ENCODE peak calls at places on chromosomes 4 and X, in eight cellular contexts. Y is left lung, B is endothelial cell of umbilical vein, T is aorta, X is A549, O is endodermal cell, H is ovary, R is left ventricle myocardium inferior. Z is an unnamed sample.

GRCh38 chr4:13615162-13615561 is 12.4 kb downstream of the BOD1L1 start:
- DNase-seq in Y (no peak), B (no peak), T (no peak), X (no peak), O (no peak), H (no peak), R (no peak), Z (no peak)

GRCh38 chr4:165378763-165379631 is at the start of gene CPE:
- DNase-seq in Y (peak; percentile 89), B (peak; percentile 80), T (peak; percentile 86), X (peak; percentile 61), O (peak; percentile 90), H (peak; percentile 80), R (peak; percentile 76), Z (peak; percentile 81)

GRCh38 chr4:140247237-140247636 is 93.3 kb upstream of the MAML3 start:
- DNase-seq in Y (no peak), B (no peak), T (no peak), X (no peak), O (no peak), H (no peak), R (no peak), Z (no peak)

GRCh38 chrX:1558761-1559468 is 21.9 kb upstream of the P2RY8 start:
- DNase-seq in Y (no peak), B (no peak), T (no peak), X (no peak), O (no peak), H (no peak), R (no peak), Z (peak; percentile 35)

GRCh38 chr4:26073886-26074560 is 160.0 kb downstream of the SMIM20 start:
- DNase-seq in Y (no peak), B (no peak), T (no peak), X (no peak), O (no peak), H (no peak), R (no peak), Z (no peak)

GRCh38 chrX:9842541-9842940 is 56.3 kb downstream of the SHROOM2 start:
- DNase-seq in Y (no peak), B (no peak), T (no peak), X (no peak), O (peak; percentile 69), H (no peak), R (no peak), Z (peak; percentile 30)

GRCh38 chr4:86508436-86508835 is 85.7 kb upstream of the PTPN13 start:
- DNase-seq in Y (no peak), B (no peak), T (no peak), X (no peak), O (no peak), H (no peak), R (no peak), Z (no peak)

GRCh38 chr4:183444953-183445543 is 612 bp downstream of the CDKN2AIP start:
- DNase-seq in Y (peak; percentile 92), B (no peak), T (peak; percentile 65), X (no peak), O (no peak), H (peak; percentile 46), R (peak; percentile 45), Z (peak; percentile 63)

GRCh38 chr4:94546949-94547348 is 95.2 kb downstream of the PDLIM5 start:
- DNase-seq in Y (no peak), B (no peak), T (no peak), X (no peak), O (no peak), H (no peak), R (no peak), Z (no peak)

GRCh38 chr4:1360423-1361283 is 13.6 kb downstream of the UVSSA start:
- DNase-seq in Y (peak; percentile 61), B (no peak), T (no peak), X (no peak), O (no peak), H (peak; percentile 77), R (no peak), Z (no peak)

GRCh38 chr4:162162672-162163071 is 1.1 kb downstream of the FSTL5 start:
- DNase-seq in Y (no peak), B (no peak), T (no peak), X (no peak), O (peak; percentile 63), H (no peak), R (no peak), Z (no peak)

GRCh38 chrX:134752558-134752957 is 94.3 kb upstream of the PLAC1 start:
- DNase-seq in Y (no peak), B (no peak), T (no peak), X (no peak), O (no peak), H (no peak), R (no peak), Z (no peak)

GRCh38 chr4:184433258-184433892 is 41.0 kb downstream of the IRF2 start:
- DNase-seq in Y (peak; percentile 79), B (no peak), T (no peak), X (no peak), O (no peak), H (no peak), R (no peak), Z (no peak)

GRCh38 chrX:103678199-103678993 is 8.1 kb downstream of the MORF4L2 start:
- DNase-seq in Y (no peak), B (no peak), T (no peak), X (no peak), O (no peak), H (no peak), R (no peak), Z (no peak)

GRCh38 chr4:167934216-167934615 is 158.1 kb upstream of the ANXA10 start:
- DNase-seq in Y (no peak), B (no peak), T (no peak), X (no peak), O (no peak), H (no peak), R (no peak), Z (no peak)

GRCh38 chr4:3384771-3385701 is 56.7 kb upstream of the HGFAC start:
- DNase-seq in Y (peak; percentile 89), B (peak; percentile 42), T (peak; percentile 89), X (no peak), O (peak; percentile 53), H (no peak), R (peak; percentile 57), Z (peak; percentile 74)
- H3K4me3 ChIP-seq in Y (peak overlapping the region; percentile 31), B (no peak overlapping the region), T (no peak overlapping the region), X (no peak overlapping the region), O (no peak overlapping the region), H (no peak overlapping the region), R (peak overlapping the region; percentile 48), Z (no peak overlapping the region)

DNA sequence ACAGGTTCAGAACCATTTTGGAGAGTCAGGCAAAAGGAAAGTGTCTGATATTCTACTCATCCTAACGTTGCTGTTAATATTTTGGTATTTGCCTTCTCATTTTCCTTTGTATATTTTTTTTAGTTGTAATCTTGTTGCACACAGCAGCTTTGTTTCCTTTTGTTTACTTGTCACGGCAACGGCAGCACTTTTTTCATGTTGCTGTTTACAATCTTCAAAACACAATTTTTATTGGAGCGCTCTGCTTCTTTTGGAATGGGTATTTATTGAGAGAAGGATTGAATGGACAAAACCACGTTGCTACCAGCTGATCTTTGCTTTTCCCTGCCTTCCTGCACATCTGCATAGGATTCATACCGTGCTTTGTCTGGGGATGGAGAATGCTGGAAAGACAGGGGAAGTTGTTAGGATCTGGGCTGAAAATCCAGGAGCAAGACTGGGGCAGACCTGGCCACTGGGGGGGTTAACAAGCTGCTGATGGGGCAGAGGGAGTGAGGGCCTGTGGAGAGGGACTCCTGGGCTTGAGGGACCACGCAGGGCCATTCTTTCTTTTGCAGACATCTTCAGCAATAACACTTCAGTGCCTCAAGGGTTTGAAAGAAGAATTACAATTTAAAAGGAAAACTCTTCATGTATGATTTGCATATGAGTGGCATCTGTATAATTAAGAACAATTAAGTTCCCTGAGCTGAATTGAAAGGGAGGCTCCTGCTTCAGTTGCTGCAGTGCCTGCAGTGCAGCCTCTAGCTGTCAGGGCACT is 69.8 kb downstream of the TMEM131L start:
- DNase-seq in Y (no peak), B (peak; percentile 21), T (no peak), X (no peak), O (peak; percentile 70), H (no peak), R (no peak), Z (no peak)
- H3K4me1 ChIP-seq in Y (no peaks in the 10 kb centered on the region), B (peaks cover 13% of the 10 kb centered on the region), T (peaks cover 4% of the 10 kb centered on the region), X (no peaks in the 10 kb centered on the region), O (peaks cover 3% of the 10 kb centered on the region), H (peaks cover 8% of the 10 kb centered on the region), R (peaks cover 84% of the 10 kb centered on the region), Z (peaks cover 30% of the 10 kb centered on the region)

DNA sequence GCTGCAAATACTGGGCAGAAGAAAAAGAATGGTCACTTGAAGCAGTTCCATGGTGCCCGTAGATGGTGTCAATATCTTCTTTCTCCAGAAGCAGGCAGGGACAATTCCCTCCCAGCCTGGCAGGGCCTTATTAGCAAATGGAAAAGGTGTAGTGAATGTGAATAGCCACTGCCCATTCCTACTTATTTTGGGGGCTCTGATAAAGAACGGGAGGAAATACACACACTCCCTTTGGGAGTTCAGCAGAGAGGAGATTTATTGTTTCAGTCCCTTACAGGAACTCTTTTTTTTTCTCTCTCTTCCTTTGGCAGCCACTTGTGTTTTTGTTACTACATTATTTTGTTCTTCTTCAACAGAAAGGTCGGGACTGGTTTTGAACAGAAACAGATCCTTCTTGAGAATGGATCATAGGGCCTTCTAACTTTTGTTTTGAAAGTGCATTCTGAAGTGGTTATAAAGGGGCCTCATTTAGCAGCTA is at the start of gene EMCN:
- DNase-seq in Y (no peak), B (peak; percentile 90), T (no peak), X (no peak), O (no peak), H (no peak), R (no peak), Z (no peak)
- H3K4me3 ChIP-seq in Y (peak within 1 kb of the TSS; percentile 26), B (peak within 1 kb of the TSS; percentile 39), T (no peak within 1 kb of the TSS), X (no peak within 1 kb of the TSS), O (no peak within 1 kb of the TSS), H (no peak within 1 kb of the TSS), R (peak within 1 kb of the TSS; percentile 63), Z (no peak within 1 kb of the TSS)

GRCh38 chrX:129768586-129769466 is 10.9 kb upstream of the SASH3 start:
- DNase-seq in Y (no peak), B (no peak), T (no peak), X (no peak), O (no peak), H (no peak), R (no peak), Z (no peak)

GRCh38 chrX:129763666-129764065 is 16.1 kb upstream of the SASH3 start:
- DNase-seq in Y (no peak), B (no peak), T (no peak), X (no peak), O (no peak), H (no peak), R (no peak), Z (no peak)

GRCh38 chrX:129771266-129771995 is 8.3 kb upstream of the SASH3 start:
- DNase-seq in Y (no peak), B (no peak), T (no peak), X (no peak), O (no peak), H (no peak), R (no peak), Z (no peak)

GRCh38 chrX:129769467-129770154 is 10.1 kb upstream of the SASH3 start:
- DNase-seq in Y (no peak), B (no peak), T (no peak), X (no peak), O (no peak), H (no peak), R (no peak), Z (no peak)

DNA sequence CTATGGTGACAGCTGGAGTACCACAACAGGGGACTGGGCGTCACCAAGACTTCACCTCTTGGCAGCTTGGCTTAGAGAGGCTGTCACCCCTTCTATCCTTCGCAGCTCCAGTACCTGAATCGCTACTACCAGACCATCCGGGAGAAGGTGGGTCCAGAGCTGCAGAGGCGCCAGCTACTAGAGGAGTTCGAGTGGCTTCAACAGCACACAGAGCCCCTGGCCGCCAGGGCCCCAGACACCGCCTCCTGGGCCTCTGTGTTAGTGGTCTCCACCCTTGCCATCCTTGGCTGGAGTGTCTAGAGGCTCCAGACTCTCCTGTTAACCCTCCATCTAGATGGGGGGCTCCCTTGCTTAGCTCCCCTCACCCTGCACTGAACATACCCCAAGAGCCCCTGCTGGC is 11.6 kb upstream of the SASH3 start:
- DNase-seq in Y (no peak), B (no peak), T (no peak), X (no peak), O (no peak), H (no peak), R (no peak), Z (no peak)
- H3K4me1 ChIP-seq in Y (no peaks in the 10 kb centered on the region), B (no peaks in the 10 kb centered on the region), T (no peaks in the 10 kb centered on the region), X (no peaks in the 10 kb centered on the region), O (no peaks in the 10 kb centered on the region), H (no peaks in the 10 kb centered on the region), R (no peaks in the 10 kb centered on the region), Z (no peaks in the 10 kb centered on the region)